ENCODE peak calls at places on chromosomes 4 and X, in five cellular contexts. I is lung; H is Right ventricle myocardium superior; A is activated CD8-positive, alpha-beta memory T cell treated with anti-CD3 and anti-CD28 coated beads for 48 hours; S is stimulated activated CD4-positive, alpha-beta T cell treated with anti-CD3 and anti-CD28 coated beads, TNF-alpha, amount 100 ng/mL, for 24 hours. W is an unnamed sample.

GRCh38 chr4:138949866-138950265 is 65.7 kb upstream of the NOCT start:
- DNase-seq in I (no peak), H (no peak), A (no peak), S (no peak), W (no peak)

GRCh38 chr4:37815591-37815990 is 10.9 kb upstream of the PGM2 start:
- DNase-seq in I (no peak), H (no peak), A (no peak), S (no peak), W (no peak)

GRCh38 chr4:84146300-84146942 is 352.7 kb downstream of the NKX6-1 start:
- DNase-seq in I (no peak), H (no peak), A (no peak), S (no peak), W (no peak)

GRCh38 chrX:107565916-107566602 is 62.3 kb upstream of the PRPS1 start:
- DNase-seq in I (no peak), H (no peak), A (no peak), S (no peak), W (no peak)

GRCh38 chr4:102500371-102501175 is 586 bp upstream of the NFKB1 start:
- DNase-seq in I (peak), H (peak), A (no peak), S (peak), W (peak)

GRCh38 chr4:85722401-85722800 is 247.5 kb downstream of the ARHGAP24 start:
- DNase-seq in I (no peak), H (no peak), A (no peak), S (no peak), W (peak)

GRCh38 chrX:68443155-68443868 is 10.0 kb upstream of the OPHN1 start:
- DNase-seq in I (peak), H (no peak), A (no peak), S (no peak), W (peak)

GRCh38 chr4:164768516-164768915 is 14.6 kb downstream of the SMIM31 start:
- DNase-seq in I (no peak), H (no peak), A (no peak), S (no peak), W (no peak)

GRCh38 chr4:159271857-159272256 is 169.0 kb downstream of the RAPGEF2 start:
- DNase-seq in I (no peak), H (no peak), A (no peak), S (no peak), W (no peak)

GRCh38 chrX:13774696-13775095 is 40.1 kb downstream of the OFD1 start:
- DNase-seq in I (no peak), H (no peak), A (no peak), S (no peak), W (no peak)

GRCh38 chrX:70476166-70476933 is 31.7 kb downstream of the DLG3 start:
- DNase-seq in I (no peak), H (no peak), A (no peak), S (no peak), W (no peak)

GRCh38 chrX:147803948-147804347 is 107.8 kb upstream of the FMR1 start:
- DNase-seq in I (no peak), H (no peak), A (no peak), S (no peak), W (no peak)

GRCh38 chr4:18536420-18536819 is 514.9 kb upstream of the LCORL start:
- DNase-seq in I (no peak), H (no peak), A (no peak), S (no peak), W (no peak)

GRCh38 chrX:153875391-153876111 is 10.4 kb downstream of the L1CAM start:
- DNase-seq in I (peak), H (peak), A (peak), S (peak), W (no peak)

GRCh38 chr4:171809854-171810253 is 3.4 kb upstream of the GALNTL6 start:
- DNase-seq in I (no peak), H (no peak), A (no peak), S (no peak), W (no peak)

GRCh38 chrX:50168305-50168704 is 32.5 kb downstream of the AKAP4 start:
- DNase-seq in I (no peak), H (no peak), A (no peak), S (no peak), W (no peak)

GRCh38 chrX:118355225-118355920 is 9.5 kb downstream of the WDR44 start:
- DNase-seq in I (no peak), H (no peak), A (no peak), S (no peak), W (no peak)

GRCh38 chrX:119015407-119016242 is 41.2 kb downstream of the LONRF3 start:
- DNase-seq in I (peak), H (peak), A (peak), S (peak), W (peak)

GRCh38 chrX:78011846-78012245 is 42.4 kb upstream of the PGAM4 start:
- DNase-seq in I (no peak), H (no peak), A (no peak), S (no peak), W (no peak)

GRCh38 chr4:16642897-16643296 is 255.5 kb downstream of the LDB2 start:
- DNase-seq in I (no peak), H (no peak), A (no peak), S (no peak), W (no peak)

GRCh38 chrX:135974279-135974856 is 580 bp upstream of the MMGT1 start:
- DNase-seq in I (peak), H (peak), A (no peak), S (no peak), W (peak)

GRCh38 chr4:4673070-4673469 is 131.2 kb upstream of the STX18 start:
- DNase-seq in I (no peak), H (no peak), A (no peak), S (no peak), W (peak)

GRCh38 chr4:84967292-84967651 is 782 bp upstream of the WDFY3 start:
- DNase-seq in I (no peak), H (no peak), A (no peak), S (no peak), W (no peak)

GRCh38 chrX:101682723-101683122 is 23.1 kb upstream of the ARMCX2 start:
- DNase-seq in I (no peak), H (no peak), A (no peak), S (no peak), W (no peak)

GRCh38 chr4:71229477-71230257 is 109.2 kb upstream of the SLC4A4 start:
- DNase-seq in I (no peak), H (no peak), A (no peak), S (no peak), W (peak)

GRCh38 chrX:118528089-118528753 is 32.6 kb downstream of the DOCK11 start:
- DNase-seq in I (no peak), H (no peak), A (peak), S (peak), W (no peak)

GRCh38 chr4:56505269-56506109 is at the start of gene ARL9:
- DNase-seq in I (peak), H (peak), A (no peak), S (peak), W (peak)

GRCh38 chr4:3853388-3854035 is 87.3 kb downstream of the ADRA2C start:
- DNase-seq in I (no peak), H (no peak), A (no peak), S (no peak), W (no peak)

GRCh38 chr4:40934671-40935070 is 184.9 kb downstream of the NSUN7 start:
- DNase-seq in I (no peak), H (no peak), A (no peak), S (no peak), W (no peak)

GRCh38 chr4:156312261-156312847 is 358.7 kb upstream of the CTSO start:
- DNase-seq in I (no peak), H (no peak), A (no peak), S (no peak), W (peak)

GRCh38 chr4:48698029-48698901 is 81.8 kb downstream of the FRYL start:
- DNase-seq in I (peak), H (peak), A (no peak), S (no peak), W (peak)

GRCh38 chr4:8594097-8595038 is 1.8 kb downstream of the CPZ start:
- DNase-seq in I (peak), H (peak), A (no peak), S (no peak), W (peak)

GRCh38 chrX:19204623-19205022 is 82.4 kb upstream of the ADGRG2 start:
- DNase-seq in I (no peak), H (no peak), A (no peak), S (no peak), W (no peak)

GRCh38 chr4:55157559-55158277 is 32.3 kb upstream of the KDR start:
- DNase-seq in I (no peak), H (no peak), A (no peak), S (no peak), W (no peak)

GRCh38 chr4:141102367-141102766 is 30.9 kb downstream of the RNF150 start:
- DNase-seq in I (no peak), H (no peak), A (no peak), S (no peak), W (peak)

GRCh38 chr4:128309585-128309984 is 22.0 kb upstream of the PGRMC2 start:
- DNase-seq in I (no peak), H (no peak), A (no peak), S (no peak), W (no peak)

GRCh38 chr4:32106767-32107166 is 1386.6 kb downstream of the PCDH7 start:
- DNase-seq in I (no peak), H (no peak), A (no peak), S (no peak), W (no peak)

GRCh38 chr4:13653356-13653755 is 25.8 kb upstream of the BOD1L1 start:
- DNase-seq in I (no peak), H (no peak), A (no peak), S (no peak), W (no peak)